ENCODE peak calls at places on chromosomes 7 and 10, in eight cellular contexts. One of them, this sample, is unnamed. For H3K4me1, the result is how much of the 10 kb centered on the place peaks cover.

GRCh38 chr7:40720401-40720800 is 585.6 kb downstream of the SUGCT start:
- DNase-seq in body of pancreas: no peak
- DNase-seq in CD8-positive, alpha-beta memory T cell: no peak
- DNase-seq in PC-9: no peak
- DNase-seq in CD4-positive, alpha-beta memory T cell: no peak
- DNase-seq in kidney: no peak
- DNase-seq in left ventricle myocardium inferior: no peak
- DNase-seq in H9: no peak
- DNase-seq in this sample: no peak

GRCh38 chr10:3295501-3296005 is 123.0 kb upstream of the PITRM1 start:
- DNase-seq in PC-9: no peak
- DNase-seq in H9: no peak
- DNase-seq in left ventricle myocardium inferior: no peak
- DNase-seq in CD4-positive, alpha-beta memory T cell: no peak
- DNase-seq in kidney: no peak
- DNase-seq in body of pancreas: no peak
- DNase-seq in CD8-positive, alpha-beta memory T cell: no peak
- DNase-seq in this sample: no peak

GRCh38 chr7:120797026-120797645 is 60.8 kb downstream of the TSPAN12 start:
- DNase-seq in body of pancreas: no peak
- DNase-seq in left ventricle myocardium inferior: no peak
- DNase-seq in kidney: no peak
- DNase-seq in H9: no peak
- DNase-seq in PC-9: no peak
- DNase-seq in CD4-positive, alpha-beta memory T cell: no peak
- DNase-seq in CD8-positive, alpha-beta memory T cell: no peak
- DNase-seq in this sample: no peak

GRCh38 chr10:6208781-6209235 is 6.1 kb downstream of the PFKFB3 start:
- DNase-seq in PC-9: no peak
- DNase-seq in left ventricle myocardium inferior: no peak
- DNase-seq in H9: peak
- DNase-seq in CD4-positive, alpha-beta memory T cell: no peak
- DNase-seq in CD8-positive, alpha-beta memory T cell: no peak
- DNase-seq in kidney: no peak
- DNase-seq in body of pancreas: no peak
- DNase-seq in this sample: no peak

GRCh38 chr7:27897441-27897847 is 157.5 kb downstream of the TAX1BP1 start:
- DNase-seq in kidney: no peak
- DNase-seq in CD8-positive, alpha-beta memory T cell: no peak
- DNase-seq in body of pancreas: peak
- DNase-seq in CD4-positive, alpha-beta memory T cell: no peak
- DNase-seq in H9: no peak
- DNase-seq in PC-9: no peak
- DNase-seq in left ventricle myocardium inferior: no peak
- DNase-seq in this sample: no peak

GRCh38 chr10:77334501-77334900 is 303.1 kb downstream of the KCNMA1 start:
- DNase-seq in H9: no peak
- DNase-seq in kidney: no peak
- DNase-seq in body of pancreas: no peak
- DNase-seq in CD4-positive, alpha-beta memory T cell: no peak
- DNase-seq in CD8-positive, alpha-beta memory T cell: no peak
- DNase-seq in left ventricle myocardium inferior: no peak
- DNase-seq in PC-9: no peak
- DNase-seq in this sample: no peak

GRCh38 chr10:98128802-98129201 is 5.7 kb upstream of the R3HCC1L start:
- DNase-seq in kidney: no peak
- DNase-seq in H9: no peak
- DNase-seq in body of pancreas: no peak
- DNase-seq in CD4-positive, alpha-beta memory T cell: no peak
- DNase-seq in CD8-positive, alpha-beta memory T cell: no peak
- DNase-seq in PC-9: no peak
- DNase-seq in left ventricle myocardium inferior: no peak
- DNase-seq in this sample: no peak

GRCh38 chr10:91805110-91805825 is 7.0 kb downstream of the TNKS2 start:
- DNase-seq in CD8-positive, alpha-beta memory T cell: no peak
- DNase-seq in PC-9: no peak
- DNase-seq in CD4-positive, alpha-beta memory T cell: no peak
- DNase-seq in body of pancreas: no peak
- DNase-seq in left ventricle myocardium inferior: no peak
- DNase-seq in kidney: no peak
- DNase-seq in H9: no peak
- DNase-seq in this sample: no peak

GRCh38 chr10:123009105-123009805 is 449 bp downstream of the ACADSB start:
- DNase-seq in PC-9: no peak
- DNase-seq in H9: no peak
- DNase-seq in left ventricle myocardium inferior: peak
- DNase-seq in CD4-positive, alpha-beta memory T cell: peak
- DNase-seq in CD8-positive, alpha-beta memory T cell: peak
- DNase-seq in kidney: peak
- DNase-seq in body of pancreas: peak
- DNase-seq in this sample: no peak

GRCh38 chr7:24227603-24228359 is 56.2 kb upstream of the NPY start:
- DNase-seq in body of pancreas: no peak
- DNase-seq in CD4-positive, alpha-beta memory T cell: peak
- DNase-seq in kidney: peak
- DNase-seq in left ventricle myocardium inferior: no peak
- DNase-seq in PC-9: peak
- DNase-seq in CD8-positive, alpha-beta memory T cell: no peak
- DNase-seq in H9: no peak
- DNase-seq in this sample: no peak

GRCh38 chr7:54563329-54563916 is 21.2 kb downstream of the VSTM2A start:
- DNase-seq in kidney: no peak
- DNase-seq in PC-9: no peak
- DNase-seq in CD4-positive, alpha-beta memory T cell: no peak
- DNase-seq in body of pancreas: peak
- DNase-seq in CD8-positive, alpha-beta memory T cell: no peak
- DNase-seq in left ventricle myocardium inferior: no peak
- DNase-seq in H9: no peak
- DNase-seq in this sample: no peak

GRCh38 chr7:80637453-80637852 is 989 bp upstream of the CD36 start:
- DNase-seq in body of pancreas: no peak
- DNase-seq in CD4-positive, alpha-beta memory T cell: no peak
- DNase-seq in kidney: no peak
- DNase-seq in CD8-positive, alpha-beta memory T cell: no peak
- DNase-seq in PC-9: no peak
- DNase-seq in left ventricle myocardium inferior: no peak
- DNase-seq in H9: no peak
- DNase-seq in this sample: no peak

GRCh38 chr10:97764519-97764931 is 7.3 kb downstream of the SFRP5 start:
- DNase-seq in PC-9: no peak
- DNase-seq in CD4-positive, alpha-beta memory T cell: no peak
- DNase-seq in left ventricle myocardium inferior: no peak
- DNase-seq in kidney: peak
- DNase-seq in H9: no peak
- DNase-seq in CD8-positive, alpha-beta memory T cell: no peak
- DNase-seq in body of pancreas: no peak
- DNase-seq in this sample: no peak

GRCh38 chr7:103915958-103916357 is 73.5 kb downstream of the RELN start:
- DNase-seq in PC-9: no peak
- DNase-seq in H9: no peak
- DNase-seq in CD8-positive, alpha-beta memory T cell: no peak
- DNase-seq in body of pancreas: no peak
- DNase-seq in left ventricle myocardium inferior: no peak
- DNase-seq in CD4-positive, alpha-beta memory T cell: no peak
- DNase-seq in kidney: no peak
- DNase-seq in this sample: no peak

GRCh38 chr10:52752801-52753437 is 19.7 kb downstream of the MBL2 start:
- DNase-seq in CD8-positive, alpha-beta memory T cell: no peak
- DNase-seq in kidney: no peak
- DNase-seq in body of pancreas: no peak
- DNase-seq in PC-9: no peak
- DNase-seq in H9: no peak
- DNase-seq in left ventricle myocardium inferior: no peak
- DNase-seq in CD4-positive, alpha-beta memory T cell: no peak
- DNase-seq in this sample: no peak

GRCh38 chr7:99076615-99077014 is 67.3 kb downstream of the SMURF1 start:
- DNase-seq in PC-9: no peak
- DNase-seq in CD8-positive, alpha-beta memory T cell: no peak
- DNase-seq in CD4-positive, alpha-beta memory T cell: no peak
- DNase-seq in body of pancreas: no peak
- DNase-seq in left ventricle myocardium inferior: no peak
- DNase-seq in H9: no peak
- DNase-seq in kidney: no peak
- DNase-seq in this sample: no peak

GRCh38 chr7:48089415-48089975 is 430 bp downstream of the UPP1 start:
- DNase-seq in H9: peak
- DNase-seq in CD4-positive, alpha-beta memory T cell: no peak
- DNase-seq in PC-9: peak
- DNase-seq in body of pancreas: peak
- DNase-seq in left ventricle myocardium inferior: no peak
- DNase-seq in kidney: peak
- DNase-seq in CD8-positive, alpha-beta memory T cell: peak
- DNase-seq in this sample: peak

GRCh38 chr10:16777473-16778370 is 39.5 kb downstream of the RSU1 start:
- DNase-seq in kidney: no peak
- DNase-seq in CD4-positive, alpha-beta memory T cell: peak
- DNase-seq in body of pancreas: no peak
- DNase-seq in H9: no peak
- DNase-seq in CD8-positive, alpha-beta memory T cell: no peak
- DNase-seq in PC-9: no peak
- DNase-seq in left ventricle myocardium inferior: no peak
- DNase-seq in this sample: no peak

DNA sequence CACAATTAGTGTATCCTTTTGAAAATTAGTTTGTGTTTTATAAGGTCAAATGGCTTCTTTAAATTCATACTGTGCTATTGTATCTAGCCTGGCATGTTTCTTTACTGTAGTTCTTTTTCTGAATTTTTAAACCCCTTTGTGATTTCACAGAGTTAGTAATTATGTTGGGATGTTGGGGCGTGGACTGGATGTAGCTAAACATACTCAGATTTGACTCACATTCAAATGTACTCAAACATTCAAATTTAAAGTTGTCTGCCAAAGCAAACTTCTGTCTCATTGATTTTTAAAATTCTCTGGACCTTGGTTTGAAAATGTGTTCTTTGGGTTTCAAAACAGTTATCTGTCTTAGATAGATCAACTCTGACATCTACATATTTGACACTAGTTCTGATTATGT is 7.2 kb upstream of the NRP1 start:
- DNase-seq in H9: no peak
- DNase-seq in PC-9: no peak
- DNase-seq in CD4-positive, alpha-beta memory T cell: no peak
- DNase-seq in left ventricle myocardium inferior: no peak
- DNase-seq in body of pancreas: no peak
- DNase-seq in kidney: no peak
- DNase-seq in CD8-positive, alpha-beta memory T cell: no peak
- DNase-seq in this sample: no peak
- H3K4me1 ChIP-seq in H9: under half
- H3K4me1 ChIP-seq in PC-9: under half
- H3K4me1 ChIP-seq in CD4-positive, alpha-beta memory T cell: under half
- H3K4me1 ChIP-seq in left ventricle myocardium inferior: half or more
- H3K4me1 ChIP-seq in body of pancreas: under half
- H3K4me1 ChIP-seq in kidney: under half
- H3K4me1 ChIP-seq in CD8-positive, alpha-beta memory T cell: under half
- H3K4me1 ChIP-seq in this sample: under half

DNA sequence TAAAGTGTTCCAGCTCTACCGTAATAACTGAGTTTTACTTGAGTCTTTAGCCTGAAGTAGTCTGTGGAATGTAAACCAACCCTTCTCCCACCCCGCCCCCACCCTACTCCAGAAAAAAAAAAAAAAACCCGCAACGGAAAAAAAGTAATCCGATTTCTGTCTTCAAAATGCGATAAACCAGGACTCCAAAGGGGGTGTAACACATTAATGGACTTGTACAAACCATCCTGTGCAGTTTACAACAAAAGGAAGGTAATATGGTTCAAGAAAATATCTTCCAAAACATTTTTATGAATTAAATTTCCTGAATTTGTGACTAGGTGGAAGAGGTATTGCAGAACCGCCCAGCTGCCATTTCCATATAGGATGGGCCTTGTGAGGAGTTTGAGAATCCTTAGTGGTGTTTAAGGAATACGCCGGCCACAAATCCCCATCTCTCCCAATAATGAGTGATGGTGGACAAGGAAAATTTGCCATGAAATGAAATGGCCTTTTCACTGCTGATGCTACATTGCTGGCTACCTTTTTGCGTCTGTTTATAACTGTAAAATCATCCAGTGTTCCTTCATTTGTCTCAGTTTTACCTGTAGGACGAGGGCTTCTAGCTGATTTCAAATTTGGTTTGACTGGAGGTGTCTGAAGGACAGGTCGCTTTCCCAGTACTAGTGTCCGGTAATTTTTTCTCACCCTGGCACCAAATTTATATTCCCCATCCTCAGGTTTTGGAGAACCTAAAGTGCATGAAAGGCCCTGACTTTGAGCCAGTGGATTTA is 10.5 kb downstream of the SKIDA1 start:
- DNase-seq in H9: no peak
- DNase-seq in PC-9: no peak
- DNase-seq in kidney: no peak
- DNase-seq in CD8-positive, alpha-beta memory T cell: no peak
- DNase-seq in body of pancreas: no peak
- DNase-seq in left ventricle myocardium inferior: no peak
- DNase-seq in CD4-positive, alpha-beta memory T cell: no peak
- DNase-seq in this sample: no peak
- H3K4me1 ChIP-seq in H9: under half
- H3K4me1 ChIP-seq in PC-9: under half
- H3K4me1 ChIP-seq in kidney: under half
- H3K4me1 ChIP-seq in CD8-positive, alpha-beta memory T cell: under half
- H3K4me1 ChIP-seq in body of pancreas: under half
- H3K4me1 ChIP-seq in left ventricle myocardium inferior: half or more
- H3K4me1 ChIP-seq in CD4-positive, alpha-beta memory T cell: under half
- H3K4me1 ChIP-seq in this sample: under half

DNA sequence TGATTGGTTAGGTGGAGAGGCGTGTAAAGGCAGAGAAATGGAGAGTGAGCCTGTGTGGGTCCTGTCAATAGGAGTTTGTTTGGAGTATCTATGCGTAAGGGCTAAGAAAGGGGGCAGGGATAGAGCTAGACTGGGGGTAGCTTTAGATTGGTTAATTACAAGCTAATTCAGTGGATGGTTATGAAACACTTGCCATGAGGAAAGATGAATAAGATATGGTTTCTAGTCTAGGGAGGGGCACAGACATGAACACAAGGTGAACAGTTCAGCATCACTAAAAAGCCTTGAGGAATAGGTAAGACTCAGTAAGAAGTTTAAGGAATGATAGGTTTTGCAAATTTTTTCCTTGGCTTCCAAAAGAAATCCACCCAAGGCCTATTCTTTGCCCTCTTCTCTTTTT is 50.6 kb downstream of the PLPP4 start:
- DNase-seq in CD4-positive, alpha-beta memory T cell: no peak
- DNase-seq in H9: no peak
- DNase-seq in body of pancreas: no peak
- DNase-seq in CD8-positive, alpha-beta memory T cell: no peak
- DNase-seq in kidney: no peak
- DNase-seq in PC-9: no peak
- DNase-seq in left ventricle myocardium inferior: no peak
- DNase-seq in this sample: no peak
- H3K4me1 ChIP-seq in CD4-positive, alpha-beta memory T cell: under half
- H3K4me1 ChIP-seq in H9: under half
- H3K4me1 ChIP-seq in body of pancreas: under half
- H3K4me1 ChIP-seq in CD8-positive, alpha-beta memory T cell: under half
- H3K4me1 ChIP-seq in kidney: under half
- H3K4me1 ChIP-seq in PC-9: under half
- H3K4me1 ChIP-seq in left ventricle myocardium inferior: under half
- H3K4me1 ChIP-seq in this sample: under half

GRCh38 chr10:49176310-49177268 is 11.6 kb downstream of the TMEM273 start:
- DNase-seq in CD4-positive, alpha-beta memory T cell: no peak
- DNase-seq in CD8-positive, alpha-beta memory T cell: no peak
- DNase-seq in PC-9: no peak
- DNase-seq in kidney: no peak
- DNase-seq in body of pancreas: no peak
- DNase-seq in left ventricle myocardium inferior: peak
- DNase-seq in H9: no peak
- DNase-seq in this sample: no peak
- H3K4me1 ChIP-seq in CD4-positive, alpha-beta memory T cell: half or more
- H3K4me1 ChIP-seq in CD8-positive, alpha-beta memory T cell: under half
- H3K4me1 ChIP-seq in PC-9: under half
- H3K4me1 ChIP-seq in kidney: under half
- H3K4me1 ChIP-seq in body of pancreas: under half
- H3K4me1 ChIP-seq in left ventricle myocardium inferior: half or more
- H3K4me1 ChIP-seq in H9: under half
- H3K4me1 ChIP-seq in this sample: under half

This sample was measured in esophagus squamous epithelium.